ENCODE peak calls at places on chromosomes 11 and 22, in seven cellular contexts. One of them, this sample, is unnamed.

GRCh38 chr11:113147249-113147648 is 167.1 kb upstream of the TTC12 start:
- DNase-seq in hypothalamus: peak; percentile 67
- DNase-seq in HTR-8/SVneo: no peak
- DNase-seq in fibroblast of pulmonary artery: no peak
- DNase-seq in occipital lobe: peak; percentile 55
- DNase-seq in heart left ventricle: no peak
- DNase-seq in EH: no peak
- DNase-seq in this sample: no peak

GRCh38 chr11:35305670-35306382 is 113.5 kb downstream of the SLC1A2 start:
- DNase-seq in occipital lobe: no peak
- DNase-seq in fibroblast of pulmonary artery: peak; percentile 69
- DNase-seq in heart left ventricle: no peak
- DNase-seq in hypothalamus: no peak
- DNase-seq in EH: peak; percentile 61
- DNase-seq in HTR-8/SVneo: peak; percentile 77
- DNase-seq in this sample: peak; percentile 46

GRCh38 chr22:48939441-48940265 is 888.0 kb downstream of the BRD1 start:
- DNase-seq in fibroblast of pulmonary artery: no peak
- DNase-seq in heart left ventricle: no peak
- DNase-seq in EH: no peak
- DNase-seq in hypothalamus: no peak
- DNase-seq in HTR-8/SVneo: no peak
- DNase-seq in occipital lobe: no peak
- DNase-seq in this sample: no peak

GRCh38 chr22:37777122-37777687 is 30.5 kb upstream of the GCAT start:
- DNase-seq in occipital lobe: no peak
- DNase-seq in HTR-8/SVneo: no peak
- DNase-seq in hypothalamus: no peak
- DNase-seq in fibroblast of pulmonary artery: peak; percentile 40
- DNase-seq in heart left ventricle: no peak
- DNase-seq in EH: peak; percentile 86
- DNase-seq in this sample: no peak

GRCh38 chr11:47946682-47947575 is 33.4 kb upstream of the PTPRJ start:
- DNase-seq in hypothalamus: no peak
- DNase-seq in occipital lobe: peak; percentile 38
- DNase-seq in HTR-8/SVneo: peak; percentile 95
- DNase-seq in heart left ventricle: peak; percentile 65
- DNase-seq in EH: peak; percentile 94
- DNase-seq in fibroblast of pulmonary artery: peak; percentile 96
- DNase-seq in this sample: peak; percentile 95

GRCh38 chr11:88631497-88631896 is 294.0 kb upstream of the CTSC start:
- DNase-seq in hypothalamus: no peak
- DNase-seq in heart left ventricle: no peak
- DNase-seq in EH: no peak
- DNase-seq in HTR-8/SVneo: no peak
- DNase-seq in fibroblast of pulmonary artery: no peak
- DNase-seq in occipital lobe: no peak
- DNase-seq in this sample: no peak

GRCh38 chr22:17576475-17576874 is 13.2 kb downstream of the SLC25A18 start:
- DNase-seq in heart left ventricle: no peak
- DNase-seq in EH: peak; percentile 97
- DNase-seq in occipital lobe: peak; percentile 34
- DNase-seq in hypothalamus: peak; percentile 23
- DNase-seq in HTR-8/SVneo: peak; percentile 54
- DNase-seq in fibroblast of pulmonary artery: peak; percentile 80
- DNase-seq in this sample: no peak

GRCh38 chr11:57154718-57155117 is 27.0 kb upstream of the LRRC55 start:
- DNase-seq in heart left ventricle: no peak
- DNase-seq in occipital lobe: no peak
- DNase-seq in hypothalamus: no peak
- DNase-seq in EH: no peak
- DNase-seq in HTR-8/SVneo: no peak
- DNase-seq in fibroblast of pulmonary artery: peak; percentile 8
- DNase-seq in this sample: no peak

GRCh38 chr11:55172734-55173415 is 89.1 kb upstream of the TRIM48 start:
- DNase-seq in heart left ventricle: peak; percentile 25
- DNase-seq in EH: no peak
- DNase-seq in hypothalamus: no peak
- DNase-seq in occipital lobe: no peak
- DNase-seq in HTR-8/SVneo: no peak
- DNase-seq in fibroblast of pulmonary artery: peak; percentile 1
- DNase-seq in this sample: no peak

GRCh38 chr22:25206998-25207397 is 7.3 kb downstream of the CRYBB3 start:
- DNase-seq in EH: no peak
- DNase-seq in heart left ventricle: no peak
- DNase-seq in hypothalamus: no peak
- DNase-seq in occipital lobe: no peak
- DNase-seq in HTR-8/SVneo: no peak
- DNase-seq in fibroblast of pulmonary artery: no peak
- DNase-seq in this sample: no peak